ENCODE peak calls at places on chromosomes 1 and 21, in four cellular contexts. J, O, I and R are unnamed samples.
A peak's percentile ranks its signal among the peaks of the same experiment; 100 is the strongest.

GRCh38 chr21:14545906-14546480 is at the start of gene SAMSN1:
- DNase-seq in O (no peak), I (no peak), J (peak; percentile 64), R (no peak)

GRCh38 chr1:29279896-29280779 is 43.8 kb downstream of the PTPRU start:
- DNase-seq in I (no peak), J (no peak), O (no peak), R (no peak)

GRCh38 chr1:50976890-50977574 is 7.0 kb downstream of the CDKN2C start:
- DNase-seq in J (no peak), O (peak; percentile 50), I (no peak), R (no peak)

GRCh38 chr1:154348429-154349076 is 23.2 kb downstream of the ATP8B2 start:
- DNase-seq in I (no peak), O (peak; percentile 41), J (no peak), R (no peak)

GRCh38 chr1:207935166-207935583 is 24.2 kb upstream of the CD34 start:
- DNase-seq in I (no peak), O (no peak), J (no peak), R (no peak)

GRCh38 chr1:168811213-168811612 is 82.2 kb upstream of the DPT start:
- DNase-seq in J (no peak), O (no peak), I (peak; percentile 74), R (no peak)

GRCh38 chr1:187928288-187928687 is 1099.5 kb downstream of the PLA2G4A start:
- DNase-seq in I (peak; percentile 63), O (peak; percentile 47), J (no peak), R (no peak)

GRCh38 chr21:32844653-32845443 is 73.3 kb upstream of the PAXBP1 start:
- DNase-seq in O (no peak), I (peak; percentile 86), J (no peak), R (no peak)

GRCh38 chr1:36919491-36920145 is 114.7 kb downstream of the GRIK3 start:
- DNase-seq in O (peak; percentile 12), I (no peak), J (no peak), R (no peak)

GRCh38 chr21:43689556-43690337 is 29.2 kb upstream of the PDXK start:
- DNase-seq in I (no peak), O (peak; percentile 33), J (no peak), R (peak; percentile 54)

GRCh38 chr1:172163479-172164215 is 256.8 kb upstream of the C1orf105 start:
- DNase-seq in O (no peak), J (no peak), I (no peak), R (no peak)

GRCh38 chr1:114093624-114094302 is 59.9 kb downstream of the SYT6 start:
- DNase-seq in O (no peak), I (peak; percentile 74), J (no peak), R (no peak)

GRCh38 chr1:23799570-23800395 is 771 bp downstream of the GALE start:
- DNase-seq in J (peak; percentile 91), O (peak; percentile 91), I (peak; percentile 90), R (peak; percentile 79)

GRCh38 chr21:29748391-29749167 is 191.2 kb downstream of the GRIK1 start:
- DNase-seq in I (no peak), J (no peak), O (no peak), R (no peak)

GRCh38 chr1:203539831-203540546 is 46.0 kb downstream of the OPTC start:
- DNase-seq in J (no peak), O (no peak), I (no peak), R (no peak)

GRCh38 chr1:70866522-70867256 is 180.9 kb downstream of the PTGER3 start:
- DNase-seq in J (no peak), I (no peak), O (no peak), R (no peak)

GRCh38 chr1:7471836-7472235 is 299.3 kb upstream of the VAMP3 start:
- DNase-seq in I (peak; percentile 27), J (no peak), O (no peak), R (no peak)

GRCh38 chr1:7207875-7208646 is 422.8 kb downstream of the CAMTA1 start:
- DNase-seq in I (peak; percentile 77), O (peak; percentile 84), J (no peak), R (no peak)

GRCh38 chr1:29803486-29803885 is 567.2 kb downstream of the PTPRU start:
- DNase-seq in J (no peak), O (no peak), I (no peak), R (no peak)

GRCh38 chr21:27820342-27820741 is 853.5 kb upstream of the ADAMTS5 start:
- DNase-seq in O (no peak), J (no peak), I (no peak), R (no peak)

GRCh38 chr1:41109316-41110263 is 88.1 kb upstream of the SLFNL1 start:
- DNase-seq in J (no peak), O (no peak), I (peak; percentile 94), R (no peak)

GRCh38 chr1:245735831-245736530 is 581.2 kb downstream of the KIF26B start:
- DNase-seq in O (no peak), J (no peak), I (peak; percentile 37), R (no peak)

GRCh38 chr1:25797939-25798338 is 2.1 kb upstream of the SELENON start:
- DNase-seq in J (no peak), O (peak; percentile 93), I (peak; percentile 59), R (no peak)

GRCh38 chr1:217014066-217014465 is 290.8 kb upstream of the ESRRG start:
- DNase-seq in I (no peak), O (no peak), J (no peak), R (no peak)

GRCh38 chr1:54518489-54518888 is 29.5 kb upstream of the ACOT11 start:
- DNase-seq in I (no peak), J (no peak), O (no peak), R (no peak)

GRCh38 chr1:21308330-21308729 is 18.1 kb upstream of the ECE1 start:
- DNase-seq in J (no peak), I (no peak), O (no peak), R (no peak)